ENCODE peak calls at places on chromosomes 4 and X, in ten cellular contexts. F is B cell, M is neural crest cell, J is cardiac muscle cell, A is mucosa of descending colon, Y is RWPE1, Q is fibroblast of villous mesenchyme, V is Peyer's patch, N is breast epithelium, W is endothelial cell. P is an unnamed sample.

GRCh38 chrX:56798866-56799864 is 70.1 kb downstream of the NBDY start:
- DNase-seq in J (no peak), F (no peak), M (no peak), N (no peak), W (no peak), V (no peak), A (no peak), Y (no peak), Q (peak), P (peak)

GRCh38 chrX:68895339-68896250 is 66.8 kb downstream of the EFNB1 start:
- DNase-seq in N (peak), J (peak), A (peak), V (peak), F (no peak), Q (peak), M (no peak), W (no peak), Y (peak), P (no peak)

GRCh38 chrX:43815209-43815608 is 67.0 kb downstream of the MAOB start:
- DNase-seq in A (no peak), F (no peak), M (no peak), Y (no peak), Q (no peak), W (no peak), V (no peak), N (no peak), J (no peak), P (no peak)

GRCh38 chr4:103046416-103047290 is 27.1 kb upstream of the SLC9B1 start:
- DNase-seq in F (peak), J (peak), W (peak), Y (peak), V (peak), N (no peak), A (no peak), Q (peak), M (peak), P (peak)

GRCh38 chr4:15636818-15637217 is 18.3 kb downstream of the FBXL5 start:
- DNase-seq in W (no peak), N (no peak), A (no peak), Y (no peak), J (no peak), Q (no peak), V (no peak), M (no peak), F (no peak), P (no peak)

GRCh38 chr4:187333151-187333550 is 609.5 kb upstream of the FAT1 start:
- DNase-seq in Q (no peak), A (no peak), F (no peak), J (no peak), V (no peak), M (no peak), N (no peak), W (no peak), Y (peak), P (no peak)

GRCh38 chr4:75686346-75686745 is 13.1 kb upstream of the G3BP2 start:
- DNase-seq in W (no peak), Y (no peak), J (no peak), N (no peak), V (no peak), M (no peak), Q (no peak), A (no peak), F (no peak), P (no peak)

GRCh38 chrX:109959356-109959871 is 43.5 kb upstream of the TMEM164 start:
- DNase-seq in Y (no peak), Q (no peak), W (no peak), J (no peak), A (no peak), M (no peak), N (no peak), F (no peak), V (no peak), P (peak)

GRCh38 chr4:110626532-110627153 is 3.8 kb upstream of the PITX2 start:
- DNase-seq in F (no peak), J (no peak), N (no peak), Q (peak), W (no peak), A (no peak), V (no peak), Y (no peak), M (no peak), P (no peak)

GRCh38 chr4:162645381-162645780 is 481.6 kb upstream of the FSTL5 start:
- DNase-seq in N (no peak), Q (peak), W (no peak), M (no peak), F (no peak), Y (no peak), V (no peak), J (peak), A (no peak), P (no peak)

GRCh38 chrX:147945286-147945685 is 33.6 kb downstream of the FMR1 start:
- DNase-seq in N (no peak), Q (no peak), W (no peak), A (no peak), Y (no peak), F (no peak), V (no peak), J (no peak), M (no peak), P (no peak)

DNA sequence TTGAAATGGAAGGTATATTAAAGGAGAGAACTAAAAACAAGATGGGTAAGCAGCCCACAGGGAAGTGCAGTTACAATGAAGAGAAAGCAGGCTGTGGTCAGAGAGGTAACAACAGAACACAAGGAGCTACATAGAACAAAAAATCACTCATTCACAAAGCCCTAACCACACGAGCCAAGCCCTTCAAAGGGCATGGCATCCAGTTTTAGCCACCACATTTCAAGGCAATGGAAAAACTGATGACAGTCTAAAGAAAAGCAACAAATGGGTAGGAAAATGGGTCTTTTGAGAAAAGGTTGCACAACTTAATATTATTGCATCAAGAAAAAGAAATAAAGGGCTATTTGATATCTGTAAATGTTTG is 37.5 kb downstream of the KDR start:
- DNase-seq in Y (no peak), J (no peak), A (no peak), Q (no peak), M (no peak), W (no peak), V (no peak), F (no peak), N (no peak), P (no peak)
- TF ChIP-seq CTCF in Y (no peak), J (no peak), A (no peak), Q (no peak), M (no peak), W (no peak), V (no peak), F (no peak), N (no peak), P (no peak)

DNA sequence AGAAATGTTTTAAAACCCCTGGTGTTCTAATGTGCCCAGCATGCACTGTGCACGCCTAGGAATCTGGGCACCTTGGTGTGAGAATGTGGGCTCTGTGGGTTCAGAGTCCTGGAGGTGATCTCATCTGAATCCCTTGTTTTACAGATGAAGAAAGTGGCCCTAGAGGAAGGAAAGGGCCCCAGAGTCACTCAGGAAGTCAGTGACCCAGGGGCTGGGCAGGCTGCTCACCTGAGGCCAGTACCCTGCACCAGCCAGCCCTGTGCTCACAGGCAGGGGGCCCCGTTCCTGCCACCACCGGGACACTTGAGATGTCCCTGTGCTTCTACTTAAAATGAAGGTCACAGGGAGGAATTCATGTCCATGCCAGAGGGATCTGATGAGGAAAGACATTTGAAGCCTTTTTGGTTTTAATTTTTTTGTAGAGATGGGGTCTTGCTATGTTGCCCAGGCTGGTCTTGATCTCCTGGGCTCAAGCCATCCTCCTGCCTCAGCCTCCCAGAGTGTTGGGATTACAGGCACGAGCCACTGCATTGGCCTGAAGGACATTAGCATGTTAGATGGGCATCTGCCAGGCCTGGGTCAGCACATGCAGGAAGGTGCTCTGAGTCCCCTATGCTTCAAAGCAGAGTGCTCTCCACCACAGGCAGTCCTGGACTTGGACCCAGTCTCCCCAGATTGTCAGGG is 7.4 kb upstream of the S100P start:
- DNase-seq in M (no peak), V (no peak), W (no peak), F (no peak), Y (no peak), N (no peak), J (no peak), A (no peak), Q (no peak), P (no peak)
- TF ChIP-seq CTCF in M (no peak), V (no peak), W (no peak), F (no peak), Y (no peak), N (no peak), J (no peak), A (no peak), Q (no peak), P (no peak)

DNA sequence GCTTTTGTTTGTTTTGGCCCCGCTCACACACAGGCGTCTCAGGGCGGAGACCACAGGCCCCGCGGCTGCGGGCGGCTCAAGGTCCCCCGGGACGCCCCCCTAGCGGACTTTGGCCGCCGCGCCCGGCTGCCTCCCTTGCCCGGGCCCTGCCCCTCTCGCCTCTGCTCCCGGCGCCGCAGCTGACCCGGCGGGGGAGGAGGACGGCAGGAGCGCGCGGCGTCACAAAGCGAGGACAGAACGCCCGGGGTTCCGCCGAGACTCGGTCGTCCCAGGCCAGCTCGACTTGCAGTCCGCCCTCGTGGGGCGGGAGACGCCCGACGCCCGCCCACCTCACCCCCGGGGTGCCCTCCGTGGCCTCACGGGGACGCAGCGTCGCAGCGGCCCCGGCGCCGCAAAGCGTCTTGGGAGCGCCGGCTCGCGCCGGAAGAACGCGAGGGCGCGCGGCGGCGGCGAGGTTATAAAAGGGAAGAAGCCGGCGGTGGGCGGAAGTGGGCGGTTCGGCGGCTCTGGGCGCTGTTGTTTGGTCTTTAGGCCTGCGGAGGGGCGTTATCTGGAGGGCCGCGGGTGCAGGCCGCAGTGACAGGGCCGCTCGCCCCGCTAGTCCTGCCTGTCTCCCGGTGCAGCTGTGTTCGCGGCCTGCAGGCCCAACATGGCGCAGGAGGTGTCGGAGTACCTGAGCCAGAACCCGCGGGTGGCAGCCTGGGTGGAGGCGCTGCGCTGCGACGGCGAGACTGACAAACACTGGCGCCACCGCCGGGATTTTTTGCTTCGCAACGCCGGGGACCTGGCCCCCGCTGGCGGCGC is at the start of gene CDKN2AIP:
- DNase-seq in A (peak), W (peak), Q (peak), M (peak), V (peak), J (peak), F (peak), Y (peak), N (peak), P (peak)
- TF ChIP-seq CTCF in A (no peak), W (no peak), Q (no peak), M (peak), V (peak), J (no peak), F (peak), Y (no peak), N (peak), P (no peak)

DNA sequence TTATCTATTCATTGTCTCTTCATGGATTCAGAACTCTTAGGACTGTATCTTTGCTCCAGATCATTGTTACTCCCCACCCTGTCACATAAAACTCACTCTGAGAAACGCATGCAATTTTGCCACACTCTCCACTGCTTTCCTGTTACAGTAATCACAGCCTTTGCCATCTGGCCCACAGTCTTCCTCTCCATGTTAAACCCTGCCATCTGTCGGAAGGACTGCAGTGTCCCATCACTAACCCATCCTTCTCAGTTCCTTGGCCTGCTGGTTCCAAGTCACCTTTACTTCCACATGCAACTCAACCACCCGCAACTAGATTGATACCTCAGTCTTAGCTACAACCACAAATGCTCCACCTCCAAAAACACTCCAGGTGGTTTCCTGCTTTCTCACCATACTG is 308.7 kb upstream of the FAM241A start:
- DNase-seq in N (no peak), Y (no peak), Q (no peak), V (no peak), W (no peak), J (no peak), F (no peak), M (no peak), A (no peak), P (no peak)
- TF ChIP-seq CTCF in N (no peak), Y (no peak), Q (no peak), V (no peak), W (no peak), J (no peak), F (no peak), M (no peak), A (no peak), P (no peak)